ENCODE peak calls at places on chromosomes 12 and 14, in four cellular contexts. H, X, S and D are unnamed samples.

GRCh38 chr14:63852817-63853730 is at the start of gene SYNE2:
- DNase-seq in H (peak), X (peak), S (no peak), D (peak)

GRCh38 chr12:124480469-124481256 is 86.7 kb downstream of the NCOR2 start:
- DNase-seq in S (peak), X (no peak), H (peak), D (peak)

GRCh38 chr14:106317593-106317992 is 791.2 kb downstream of the TMEM121 start:
- DNase-seq in S (no peak), H (no peak), X (no peak), D (no peak)

GRCh38 chr14:93648440-93649168 is 139.7 kb downstream of the PRIMA1 start:
- DNase-seq in X (peak), H (peak), S (no peak), D (peak)

GRCh38 chr12:98492580-98493140 is 22.7 kb upstream of the TMPO start:
- DNase-seq in X (no peak), H (no peak), S (no peak), D (no peak)

GRCh38 chr12:32603858-32604257 is 75.2 kb upstream of the DNM1L start:
- DNase-seq in H (no peak), S (peak), X (no peak), D (no peak)

GRCh38 chr14:74846968-74847549 is 28.9 kb downstream of the PROX2 start:
- DNase-seq in H (no peak), X (no peak), S (no peak), D (no peak)

GRCh38 chr12:49160415-49160814 is 28.5 kb downstream of the TUBA1A start:
- DNase-seq in H (no peak), X (no peak), S (no peak), D (no peak)

GRCh38 chr12:32595251-32595650 is 83.8 kb upstream of the DNM1L start:
- DNase-seq in H (no peak), X (no peak), S (no peak), D (no peak)

GRCh38 chr14:40618225-40618898 is 988.3 kb upstream of the LRFN5 start:
- DNase-seq in S (no peak), X (no peak), H (no peak), D (no peak)

GRCh38 chr14:94961761-94962575 is 192.1 kb upstream of the GSC start:
- DNase-seq in S (no peak), H (no peak), X (no peak), D (no peak)
- TF ChIP-seq ETV6 in S (no peak), H (no peak), X (no peak), D (no peak)

GRCh38 chr12:104279164-104279563 is 24.4 kb upstream of the EID3 start:
- DNase-seq in X (no peak), S (no peak), H (no peak), D (no peak)

GRCh38 chr12:104275689-104276088 is 27.9 kb upstream of the EID3 start:
- DNase-seq in H (no peak), S (no peak), X (no peak), D (no peak)

GRCh38 chr12:104273503-104273902 is 30.0 kb upstream of the EID3 start:
- DNase-seq in S (no peak), H (no peak), X (no peak), D (no peak)

GRCh38 chr12:104274811-104275210 is 28.7 kb upstream of the EID3 start:
- DNase-seq in S (no peak), H (no peak), X (no peak), D (no peak)

GRCh38 chr12:104276192-104277131 is 27.1 kb upstream of the EID3 start:
- DNase-seq in S (no peak), X (no peak), H (no peak), D (no peak)
- TF ChIP-seq ESRRA in S (no peak), X (no peak), H (no peak), D (no peak)

GRCh38 chr12:13164271-13164670 is 32.3 kb upstream of the EMP1 start:
- DNase-seq in X (no peak), S (no peak), H (no peak), D (no peak)

GRCh38 chr12:13167226-13167625 is 29.3 kb upstream of the EMP1 start:
- DNase-seq in H (no peak), S (no peak), X (no peak), D (no peak)

GRCh38 chr12:13164859-13165577 is 31.5 kb upstream of the EMP1 start:
- DNase-seq in H (no peak), X (no peak), S (no peak), D (no peak)

GRCh38 chr12:13163868-13164267 is 32.7 kb upstream of the EMP1 start:
- DNase-seq in X (no peak), S (no peak), H (no peak), D (no peak)

GRCh38 chr12:13165578-13166120 is 30.9 kb upstream of the EMP1 start:
- DNase-seq in H (no peak), X (no peak), S (no peak), D (no peak)
- TF ChIP-seq ETV6 in H (no peak), X (no peak), S (no peak), D (no peak)

DNA sequence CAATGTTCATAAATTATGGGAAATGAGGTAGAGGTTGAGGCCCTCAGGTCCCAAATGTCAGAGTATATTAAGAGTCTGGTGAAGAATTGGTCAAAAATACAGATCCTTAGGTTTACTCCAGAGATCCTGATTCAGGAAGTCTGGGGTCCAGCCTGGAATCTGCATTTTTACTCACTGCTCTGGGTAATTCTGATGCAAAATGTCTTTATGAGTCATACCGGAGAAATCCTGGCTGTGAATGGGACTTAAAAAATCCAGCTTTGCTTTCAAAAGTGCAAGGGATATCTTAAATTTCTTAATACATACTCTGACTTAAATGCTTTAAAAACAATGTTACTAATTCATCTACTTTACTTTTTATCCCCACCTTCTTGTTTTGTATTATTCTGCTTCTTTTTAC is 74.5 kb downstream of the FERMT2 start:
- DNase-seq in X (no peak), H (no peak), S (no peak), D (no peak)
- TF ChIP-seq ESRRA in X (no peak), H (no peak), S (no peak), D (no peak)

GRCh38 chr14:71582705-71583104 is 349.5 kb upstream of the RGS6 start:
- DNase-seq in S (no peak), X (no peak), H (no peak), D (no peak)
- TF ChIP-seq ETV6 in S (no peak), X (no peak), H (no peak), D (no peak)

GRCh38 chr12:46855760-46856159 is 30.0 kb upstream of the SLC38A4 start:
- DNase-seq in X (no peak), S (no peak), H (no peak), D (no peak)

GRCh38 chr12:46857486-46857885 is 31.7 kb upstream of the SLC38A4 start:
- DNase-seq in X (no peak), S (no peak), H (no peak), D (no peak)

DNA sequence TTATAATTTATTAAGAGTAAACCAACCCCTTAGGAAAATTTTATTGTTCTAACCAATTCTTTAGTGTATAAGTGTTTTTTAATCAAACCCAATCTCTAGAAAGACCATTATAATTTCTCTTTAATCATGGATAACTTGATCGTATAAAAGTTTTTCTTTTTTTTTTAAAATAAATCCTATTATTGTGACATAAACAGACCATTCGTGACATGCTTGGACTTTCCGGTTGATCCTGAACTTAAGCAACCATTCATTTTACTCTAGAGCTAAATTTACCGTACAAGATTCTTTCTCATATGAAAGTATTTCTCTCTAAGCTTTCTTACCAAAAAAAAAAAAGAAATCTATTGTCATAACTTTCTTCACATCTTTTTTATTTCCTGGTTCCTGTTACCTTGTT is 32.6 kb upstream of the SLC38A4 start:
- DNase-seq in X (no peak), S (no peak), H (no peak), D (no peak)
- TF ChIP-seq ESRRA in X (no peak), S (no peak), H (no peak), D (no peak)

GRCh38 chr12:53485955-53486729 is 13.1 kb downstream of the MAP3K12 start:
- DNase-seq in X (no peak), H (no peak), S (no peak), D (no peak)
- TF ChIP-seq ETV6 in X (no peak), H (no peak), S (no peak), D (no peak)